ENCODE peak calls at places on chromosomes 3 and 15, in six cellular contexts. One of them, this sample, is unnamed.

GRCh38 chr15:68208641-68209240 is 3.6 kb upstream of the CALML4 start:
- DNase-seq in retina: no peak
- DNase-seq in DMS153: no peak
- DNase-seq in germinal center: peak; percentile 61
- DNase-seq in coronary artery: peak; percentile 65
- DNase-seq in T-helper 17 cell: no peak
- DNase-seq in this sample: no peak

GRCh38 chr3:98734737-98735136 is 28.4 kb upstream of the ST3GAL6 start:
- DNase-seq in coronary artery: no peak
- DNase-seq in germinal center: no peak
- DNase-seq in T-helper 17 cell: no peak
- DNase-seq in retina: no peak
- DNase-seq in DMS153: no peak
- DNase-seq in this sample: no peak

GRCh38 chr3:34683851-34684250 is 885.4 kb downstream of the PDCD6IP start:
- DNase-seq in retina: peak; percentile 48
- DNase-seq in DMS153: no peak
- DNase-seq in coronary artery: no peak
- DNase-seq in T-helper 17 cell: no peak
- DNase-seq in germinal center: no peak
- DNase-seq in this sample: no peak

GRCh38 chr3:17118771-17119170 is 234.0 kb downstream of the PLCL2 start:
- DNase-seq in retina: no peak
- DNase-seq in germinal center: no peak
- DNase-seq in DMS153: no peak
- DNase-seq in coronary artery: no peak
- DNase-seq in T-helper 17 cell: no peak
- DNase-seq in this sample: no peak

GRCh38 chr3:46668116-46668515 is 25.4 kb downstream of the ALS2CL start:
- DNase-seq in T-helper 17 cell: peak; percentile 5
- DNase-seq in DMS153: no peak
- DNase-seq in coronary artery: no peak
- DNase-seq in retina: no peak
- DNase-seq in germinal center: no peak
- DNase-seq in this sample: peak; percentile 31

GRCh38 chr15:47718474-47719440 is 1.5 kb downstream of the SEMA6D start:
- DNase-seq in coronary artery: no peak
- DNase-seq in retina: peak; percentile 51
- DNase-seq in DMS153: no peak
- DNase-seq in germinal center: no peak
- DNase-seq in T-helper 17 cell: no peak
- DNase-seq in this sample: peak; percentile 69

GRCh38 chr15:76328106-76328696 is 8.4 kb upstream of the ISL2 start:
- DNase-seq in T-helper 17 cell: no peak
- DNase-seq in DMS153: no peak
- DNase-seq in coronary artery: no peak
- DNase-seq in germinal center: no peak
- DNase-seq in retina: no peak
- DNase-seq in this sample: no peak

GRCh38 chr3:99686955-99687612 is 48.7 kb downstream of the COL8A1 start:
- DNase-seq in germinal center: peak; percentile 13
- DNase-seq in DMS153: no peak
- DNase-seq in T-helper 17 cell: no peak
- DNase-seq in coronary artery: no peak
- DNase-seq in retina: peak; percentile 34
- DNase-seq in this sample: peak; percentile 50

GRCh38 chr3:151345854-151346253 is 16.5 kb upstream of the P2RY13 start:
- DNase-seq in retina: no peak
- DNase-seq in coronary artery: no peak
- DNase-seq in germinal center: no peak
- DNase-seq in DMS153: no peak
- DNase-seq in T-helper 17 cell: no peak
- DNase-seq in this sample: no peak

GRCh38 chr3:130312374-130312773 is 33.1 kb upstream of the COL6A5 start:
- DNase-seq in T-helper 17 cell: no peak
- DNase-seq in DMS153: no peak
- DNase-seq in coronary artery: no peak
- DNase-seq in germinal center: no peak
- DNase-seq in retina: no peak
- DNase-seq in this sample: no peak

GRCh38 chr3:125087768-125088391 is 32.1 kb upstream of the HEG1 start:
- DNase-seq in coronary artery: no peak
- DNase-seq in germinal center: no peak
- DNase-seq in retina: no peak
- DNase-seq in T-helper 17 cell: no peak
- DNase-seq in DMS153: no peak
- DNase-seq in this sample: no peak

GRCh38 chr15:98658831-98659699 is 10.7 kb downstream of the IGF1R start:
- DNase-seq in T-helper 17 cell: no peak
- DNase-seq in germinal center: peak; percentile 47
- DNase-seq in retina: peak; percentile 51
- DNase-seq in coronary artery: no peak
- DNase-seq in DMS153: no peak
- DNase-seq in this sample: no peak

This sample was measured in left lung.